ENCODE peak calls at places on chromosomes 7 and 10, in nine cellular contexts. M is keratinocyte, Z is upper lobe of right lung, S is GM23338, X is IMR-90, J is tibial artery, E is fibroblast of pulmonary artery, Y is hepatocyte, O is cardiac fibroblast. T is an unnamed sample.
A peak's percentile ranks its signal among the peaks of the same experiment; 100 is the strongest.

GRCh38 chr7:594920-595620 is 75.4 kb upstream of the PDGFA start:
- DNase-seq in M (no peak), Z (no peak), S (no peak), X (no peak), J (no peak), E (no peak), Y (no peak), O (no peak), T (no peak)

GRCh38 chr7:90455163-90456030 is 14.0 kb upstream of the PTTG1IP2 start:
- DNase-seq in M (no peak), Z (no peak), S (peak; percentile 68), X (peak; percentile 57), J (no peak), E (peak; percentile 70), Y (peak; percentile 51), O (peak; percentile 68), T (peak; percentile 54)

GRCh38 chr7:29457565-29457971 is 106.1 kb upstream of the PRR15 start:
- DNase-seq in M (no peak), Z (no peak), S (no peak), X (no peak), J (no peak), E (peak; percentile 50), Y (no peak), O (peak; percentile 56), T (peak; percentile 80)

GRCh38 chr10:59102394-59102793 is 74.0 kb upstream of the PHYHIPL start:
- DNase-seq in M (no peak), Z (no peak), S (no peak), X (no peak), J (no peak), E (no peak), Y (no peak), O (no peak), T (no peak)

GRCh38 chr7:96686305-96686704 is 23.3 kb downstream of the SEM1 start:
- DNase-seq in M (no peak), Z (no peak), S (no peak), X (no peak), J (no peak), E (no peak), Y (no peak), O (peak; percentile 23), T (peak; percentile 67)

GRCh38 chr10:71548494-71548846 is 151.8 kb downstream of the CDH23 start:
- DNase-seq in M (no peak), Z (no peak), S (no peak), X (peak; percentile 0), J (no peak), E (peak; percentile 18), Y (peak; percentile 46), O (peak; percentile 13), T (no peak)

GRCh38 chr7:128233471-128233870 is 7.6 kb upstream of the LEP start:
- DNase-seq in M (no peak), Z (no peak), S (no peak), X (no peak), J (no peak), E (no peak), Y (no peak), O (no peak), T (no peak)

GRCh38 chr7:68963547-68963946 is 634.7 kb upstream of the AUTS2 start:
- DNase-seq in M (no peak), Z (no peak), S (no peak), X (peak; percentile 10), J (no peak), E (peak; percentile 66), Y (peak; percentile 44), O (peak; percentile 0), T (peak; percentile 95)

GRCh38 chr10:11401314-11402222 is 209.9 kb downstream of the USP6NL start:
- DNase-seq in M (no peak), Z (no peak), S (no peak), X (no peak), J (no peak), E (no peak), Y (no peak), O (no peak), T (no peak)

GRCh38 chr7:73770002-73770859 is at the start of gene CLDN3:
- DNase-seq in M (no peak), Z (peak; percentile 95), S (peak; percentile 94), X (no peak), J (no peak), E (no peak), Y (peak; percentile 94), O (peak; percentile 6), T (no peak)
- H3K4me3 ChIP-seq in M (no peak within 1 kb of the TSS), Z (peak within 1 kb of the TSS; percentile 45), S (peak within 1 kb of the TSS; percentile 80), X (peak within 1 kb of the TSS; percentile 14), J (no peak within 1 kb of the TSS), E (no peak within 1 kb of the TSS), Y (peak within 1 kb of the TSS; percentile 46), O (no peak within 1 kb of the TSS), T (no peak within 1 kb of the TSS)

DNA sequence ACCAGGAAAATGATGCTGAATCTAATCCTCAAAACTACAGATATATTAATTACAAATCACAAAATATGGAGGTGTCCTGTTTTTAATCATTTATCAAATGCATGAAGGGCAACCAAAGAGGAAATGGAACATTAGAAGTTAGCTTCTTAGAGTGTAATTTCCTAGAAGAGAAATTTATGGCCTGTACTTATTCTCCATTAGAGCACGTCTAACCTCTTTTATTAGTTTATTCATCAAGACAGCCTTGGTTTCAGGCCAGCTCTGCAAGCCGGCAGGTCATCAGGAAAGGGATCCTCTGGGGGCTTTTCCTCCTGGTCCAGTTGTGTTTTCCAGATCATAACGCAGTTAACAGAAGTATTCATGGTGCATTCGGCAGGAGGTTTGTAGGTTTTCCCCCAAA is 517.6 kb downstream of the KCNMA1 start:
- DNase-seq in M (no peak), Z (no peak), S (no peak), X (no peak), J (no peak), E (no peak), Y (no peak), O (no peak), T (no peak)
- TF ChIP-seq CTCF in M (no peak), Z (no peak), S (no peak), X (no peak), J (no peak), E (no peak), Y (no peak), O (no peak), T (no peak)

DNA sequence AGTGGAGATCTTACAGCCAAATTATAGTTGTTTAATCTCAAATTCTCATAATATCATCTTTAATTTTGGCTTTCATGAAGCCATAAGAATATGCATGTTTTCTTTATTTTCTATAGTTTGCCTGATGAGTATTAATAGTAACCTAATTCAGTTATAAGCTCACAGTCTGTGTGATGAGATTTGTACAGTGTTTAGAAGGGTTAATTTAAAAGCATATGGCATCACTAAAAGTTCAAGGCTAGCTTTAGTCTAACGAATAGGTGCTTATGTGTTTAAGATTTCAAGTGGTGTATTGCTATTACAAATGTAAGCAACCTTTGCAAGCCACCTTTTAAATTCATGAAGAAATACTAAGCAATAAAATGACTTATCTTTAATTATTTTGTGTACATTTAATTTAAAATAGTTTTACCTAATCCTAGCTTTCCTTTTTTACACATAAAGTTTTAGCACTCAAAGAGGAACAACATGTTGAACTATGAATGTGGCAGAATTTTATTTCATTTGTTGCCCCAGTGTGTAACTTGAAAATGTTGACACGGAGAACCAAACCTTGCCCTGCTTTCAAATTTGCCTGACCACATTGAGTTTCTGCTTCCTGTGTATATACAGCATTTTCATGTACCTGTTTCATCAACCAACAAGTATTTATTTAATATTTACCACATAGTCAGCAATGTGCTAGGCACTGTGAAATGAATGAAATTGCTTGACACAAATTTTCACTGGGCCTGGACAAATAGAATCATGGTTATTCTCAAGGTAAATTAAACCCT is 41.5 kb downstream of the TET1 start:
- DNase-seq in M (no peak), Z (no peak), S (no peak), X (no peak), J (no peak), E (no peak), Y (no peak), O (no peak), T (no peak)
- H3K4me3 ChIP-seq in M (no peak overlapping the region), Z (no peak overlapping the region), S (peak overlapping the region; percentile 45), X (no peak overlapping the region), J (no peak overlapping the region), E (no peak overlapping the region), Y (peak overlapping the region; percentile 41), O (no peak overlapping the region), T (peak overlapping the region; percentile 59)

GRCh38 chr7:23235688-23236280 is 10.8 kb upstream of the GPNMB start:
- DNase-seq in M (peak; percentile 50), Z (no peak), S (no peak), X (peak; percentile 35), J (no peak), E (peak; percentile 71), Y (no peak), O (peak; percentile 75), T (peak; percentile 15)
- TF ChIP-seq CTCF in M (no peak), Z (no peak), S (no peak), X (no peak), J (no peak), E (no peak), Y (no peak), O (no peak), T (no peak)

GRCh38 chr10:101214446-101215396 is 14.5 kb downstream of the LBX1 start:
- DNase-seq in M (peak; percentile 5), Z (peak; percentile 80), S (peak; percentile 96), X (peak; percentile 32), J (no peak), E (peak; percentile 50), Y (peak; percentile 84), O (peak; percentile 53), T (no peak)
- H3K4me3 ChIP-seq in M (no peak overlapping the region), Z (no peak overlapping the region), S (peak overlapping the region; percentile 56), X (no peak overlapping the region), J (no peak overlapping the region), E (no peak overlapping the region), Y (no peak overlapping the region), O (no peak overlapping the region), T (no peak overlapping the region)

T was measured in AG10803.